ENCODE peak calls at places on chromosomes 11 and 22, in six cellular contexts. J is upper lobe of right lung, Y is fibroblast of lung, K is endodermal cell, T is stomach, M is tibial artery. F is an unnamed sample.

GRCh38 chr11:117094776-117095175 is 3.5 kb downstream of the SIK3 start:
- DNase-seq in T (no peak), K (no peak), Y (peak), J (no peak), M (no peak), F (no peak)

GRCh38 chr22:29798318-29798717 is 31.1 kb downstream of the UQCR10 start:
- DNase-seq in T (no peak), Y (no peak), M (no peak), J (no peak), K (no peak), F (no peak)

GRCh38 chr11:128483211-128483788 is 104.1 kb downstream of the ETS1 start:
- DNase-seq in J (no peak), Y (no peak), M (no peak), T (no peak), K (no peak), F (no peak)

GRCh38 chr22:24542641-24543040 is 12.3 kb downstream of the GUCD1 start:
- DNase-seq in J (peak), T (peak), K (no peak), Y (no peak), M (no peak), F (no peak)

GRCh38 chr11:111976614-111977140 is 39.5 kb downstream of the DIXDC1 start:
- DNase-seq in M (peak), K (no peak), J (no peak), T (no peak), Y (peak), F (no peak)

GRCh38 chr11:124122123-124122522 is 6.9 kb downstream of the VWA5A start:
- DNase-seq in M (no peak), K (no peak), T (no peak), J (no peak), Y (peak), F (no peak)

GRCh38 chr11:128749986-128750385 is 56.1 kb downstream of the FLI1 start:
- DNase-seq in M (no peak), K (no peak), T (no peak), J (no peak), Y (no peak), F (no peak)

GRCh38 chr11:35276396-35276795 is 137.4 kb downstream of the CD44 start:
- DNase-seq in Y (peak), M (no peak), J (no peak), K (peak), T (peak), F (no peak)

GRCh38 chr11:34380696-34381095 is 22.9 kb upstream of the ABTB2 start:
- DNase-seq in J (no peak), T (no peak), K (no peak), Y (peak), M (no peak), F (no peak)

GRCh38 chr11:30197869-30198268 is 32.9 kb upstream of the FSHB start:
- DNase-seq in Y (no peak), K (no peak), J (no peak), T (no peak), M (no peak), F (no peak)

GRCh38 chr11:117300773-117301172 is 9.6 kb downstream of the BACE1-AS start:
- DNase-seq in T (no peak), Y (peak), K (no peak), J (no peak), M (no peak), F (no peak)

GRCh38 chr11:131354251-131354701 is 16.1 kb upstream of the NTM start:
- DNase-seq in T (no peak), Y (peak), K (no peak), J (no peak), M (no peak), F (no peak)

GRCh38 chr22:32030508-32031247 is 12.4 kb upstream of the SLC5A1 start:
- DNase-seq in Y (no peak), K (no peak), M (no peak), J (no peak), T (no peak), F (no peak)

GRCh38 chr11:108958446-108959123 is 293.7 kb downstream of the DDX10 start:
- DNase-seq in J (no peak), M (no peak), Y (peak), K (no peak), T (no peak), F (no peak)

GRCh38 chr11:103548838-103549237 is 439.6 kb downstream of the DYNC2H1 start:
- DNase-seq in J (no peak), M (no peak), K (no peak), Y (no peak), T (no peak), F (no peak)

GRCh38 chr11:116117326-116118137 is 613.3 kb upstream of the CADM1 start:
- DNase-seq in K (peak), J (no peak), T (no peak), Y (no peak), M (no peak), F (no peak)

GRCh38 chr22:48405741-48406140 is 1421.9 kb downstream of the BRD1 start:
- DNase-seq in T (no peak), M (no peak), Y (no peak), J (no peak), K (no peak), F (no peak)

GRCh38 chr11:71420455-71421241 is 27.5 kb downstream of the DHCR7 start:
- DNase-seq in J (no peak), M (no peak), T (peak), K (peak), Y (peak), F (no peak)

GRCh38 chr22:42881982-42882656 is 25.0 kb upstream of the ARFGAP3 start:
- DNase-seq in M (no peak), J (no peak), Y (no peak), T (peak), K (peak), F (no peak)

GRCh38 chr22:48169227-48169626 is 1406.8 kb downstream of the TBC1D22A start:
- DNase-seq in K (peak), M (no peak), T (no peak), J (no peak), Y (no peak), F (no peak)

GRCh38 chr11:71358122-71358728 is 90.0 kb downstream of the DHCR7 start:
- DNase-seq in J (no peak), K (no peak), Y (no peak), T (no peak), M (no peak), F (no peak)

GRCh38 chr22:36339171-36340065 is 48.3 kb downstream of the MYH9 start:
- DNase-seq in Y (peak), K (no peak), J (no peak), T (no peak), M (no peak), F (no peak)

GRCh38 chr22:30291334-30291892 is 2.1 kb upstream of the CASTOR1 start:
- DNase-seq in T (no peak), Y (no peak), J (no peak), K (no peak), M (peak), F (no peak)

GRCh38 chr11:62504158-62504973 is 42.2 kb downstream of the AHNAK start:
- DNase-seq in J (peak), M (no peak), T (no peak), K (peak), Y (no peak), F (no peak)

GRCh38 chr11:11476971-11477645 is 124.1 kb upstream of the CSNK2A3 start:
- DNase-seq in M (peak), T (no peak), Y (no peak), K (no peak), J (no peak), F (no peak)

GRCh38 chr11:76615950-76616349 is 54.6 kb downstream of the LRRC32 start:
- DNase-seq in J (no peak), K (peak), M (peak), Y (peak), T (peak), F (no peak)

GRCh38 chr11:125724125-125724524 is 22.0 kb upstream of the PATE1 start:
- DNase-seq in T (no peak), K (peak), M (no peak), J (no peak), Y (peak), F (no peak)

GRCh38 chr22:33116846-33117547 is 58.8 kb upstream of the SYN3 start:
- DNase-seq in K (no peak), T (no peak), J (no peak), M (no peak), Y (no peak), F (no peak)

GRCh38 chr11:111631666-111632039 is 29.4 kb downstream of the SIK2 start:
- DNase-seq in J (no peak), M (no peak), Y (peak), K (no peak), T (no peak), F (no peak)

GRCh38 chr11:63534895-63535461 is 1.6 kb upstream of the PLAAT4 start:
- DNase-seq in M (no peak), K (no peak), J (no peak), T (no peak), Y (no peak), F (no peak)
- H3K27ac ChIP-seq in M (no peak), K (no peak), J (no peak), T (peak), Y (no peak), F (no peak)

GRCh38 chr11:120904116-120904515 is 119.8 kb upstream of the TBCEL start:
- DNase-seq in J (no peak), Y (no peak), M (no peak), K (no peak), T (no peak), F (no peak)
- H3K27ac ChIP-seq in J (no peak), Y (no peak), M (no peak), K (no peak), T (no peak), F (no peak)

DNA sequence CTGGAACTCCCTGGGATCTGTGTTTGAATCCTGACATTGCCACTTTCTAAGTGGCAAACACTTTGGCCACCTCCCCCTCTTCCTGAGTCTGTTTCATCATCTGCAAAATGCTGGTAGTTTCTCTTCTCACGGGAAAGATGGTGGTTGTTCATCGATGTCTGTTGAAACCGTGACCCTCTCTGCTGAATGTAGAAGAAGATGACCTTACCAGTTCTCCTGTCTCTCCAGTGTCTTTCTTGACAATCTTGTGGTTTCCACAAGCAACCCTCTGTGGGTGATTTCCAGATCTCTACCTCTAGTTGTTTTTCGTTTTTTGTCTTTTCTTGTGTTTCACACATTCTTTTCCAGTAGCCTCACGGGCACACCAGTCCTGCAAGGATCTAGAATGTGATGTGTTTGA is 27.5 kb downstream of the ZBTB16 start:
- DNase-seq in K (no peak), T (no peak), Y (no peak), J (no peak), M (no peak), F (no peak)
- H3K27ac ChIP-seq in K (no peak), T (peak), Y (no peak), J (no peak), M (peak), F (peak)

GRCh38 chr11:67374571-67375276 is 1.3 kb upstream of the CLCF1 start:
- DNase-seq in Y (peak), T (no peak), M (no peak), K (peak), J (no peak), F (no peak)
- H3K27ac ChIP-seq in Y (peak), T (peak), M (peak), K (no peak), J (peak), F (peak)

GRCh38 chr22:37636186-37636948 is 3.1 kb upstream of the SH3BP1 start:
- DNase-seq in M (no peak), T (peak), Y (peak), J (no peak), K (no peak), F (no peak)

GRCh38 chr22:37633082-37633692 is 6.3 kb upstream of the SH3BP1 start:
- DNase-seq in Y (no peak), T (no peak), J (no peak), M (no peak), K (no peak), F (no peak)

GRCh38 chr22:37633693-37634504 is 5.6 kb upstream of the SH3BP1 start:
- DNase-seq in T (peak), Y (peak), M (peak), K (peak), J (peak), F (peak)

GRCh38 chr22:37635157-37635556 is 4.3 kb upstream of the SH3BP1 start:
- DNase-seq in M (no peak), T (no peak), J (no peak), Y (no peak), K (no peak), F (no peak)

DNA sequence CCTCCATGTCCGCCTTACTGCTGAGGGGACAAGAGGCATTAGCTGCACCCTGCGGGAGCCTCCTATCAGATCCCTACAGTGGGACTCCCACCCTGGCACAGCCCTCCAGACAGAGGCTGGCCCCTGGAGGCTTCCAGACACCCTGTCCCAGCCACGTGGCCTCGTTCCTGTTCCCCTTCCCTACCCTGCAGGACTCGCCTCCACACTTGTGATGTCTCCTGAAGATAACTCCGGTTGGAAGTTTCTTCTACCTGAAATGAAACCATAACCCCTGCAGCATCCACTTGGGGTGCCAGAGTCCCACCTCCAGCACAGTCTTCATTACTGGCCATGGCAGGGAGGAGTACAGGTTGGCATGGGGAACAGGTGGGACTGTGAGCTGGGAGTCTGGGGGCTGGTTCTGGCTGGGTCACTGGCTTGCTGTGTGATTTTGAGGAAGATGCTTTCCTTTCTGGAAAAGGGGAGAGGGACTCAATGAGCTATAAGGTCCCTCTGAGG is 4.9 kb upstream of the SH3BP1 start:
- DNase-seq in Y (no peak), K (no peak), T (no peak), J (no peak), M (no peak), F (no peak)
- H3K27ac ChIP-seq in Y (peak), K (peak), T (peak), J (peak), M (peak), F (peak)

GRCh38 chr11:77753230-77753629 is 67.3 kb downstream of the RSF1 start:
- DNase-seq in M (no peak), Y (no peak), K (no peak), J (no peak), T (no peak), F (no peak)

GRCh38 chr11:77750757-77751156 is 69.8 kb downstream of the RSF1 start:
- DNase-seq in K (no peak), Y (no peak), J (no peak), T (no peak), M (no peak), F (no peak)

GRCh38 chr11:77748266-77748665 is 72.3 kb downstream of the RSF1 start:
- DNase-seq in T (no peak), K (no peak), J (no peak), Y (no peak), M (no peak), F (no peak)

GRCh38 chr11:77749232-77749631 is 71.3 kb downstream of the RSF1 start:
- DNase-seq in M (no peak), K (no peak), T (no peak), Y (no peak), J (no peak), F (no peak)

GRCh38 chr11:77752518-77752917 is 68.0 kb downstream of the RSF1 start:
- DNase-seq in T (no peak), K (peak), M (no peak), Y (peak), J (no peak), F (no peak)
- H3K27ac ChIP-seq in T (no peak), K (no peak), M (no peak), Y (no peak), J (no peak), F (no peak)

DNA sequence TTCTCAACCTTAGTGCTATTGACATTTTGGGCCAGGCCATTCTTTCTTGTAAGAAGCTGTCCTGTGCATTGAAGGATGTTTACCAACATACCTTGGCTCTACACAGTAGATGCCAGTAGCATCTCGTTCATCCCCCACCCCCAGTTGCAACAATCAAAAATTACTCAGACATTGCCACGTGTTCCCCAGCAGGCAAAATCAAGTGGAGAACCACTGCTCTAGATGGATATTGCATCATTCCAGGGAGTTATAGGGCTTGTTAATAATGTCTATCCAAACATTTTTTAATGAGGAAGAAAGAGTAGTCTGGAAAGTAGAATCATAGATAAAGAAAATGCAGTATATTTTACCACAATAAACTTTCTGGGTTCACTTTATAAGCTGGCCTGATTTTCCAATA is 64.1 kb downstream of the PRMT3 start:
- DNase-seq in M (no peak), T (no peak), K (no peak), Y (no peak), J (no peak), F (no peak)
- H3K27ac ChIP-seq in M (no peak), T (no peak), K (no peak), Y (no peak), J (no peak), F (no peak)

GRCh38 chr22:50706481-50707125 is 31.4 kb upstream of the ACR start:
- DNase-seq in Y (no peak), K (peak), M (no peak), T (no peak), J (peak), F (no peak)
- H3K27ac ChIP-seq in Y (no peak), K (no peak), M (no peak), T (no peak), J (no peak), F (no peak)